ENCODE peak calls at places on chromosomes 2 and 18, in six cellular contexts. E, I, D, A, R and J are unnamed samples. For H3K4me1, the result is how much of the 10 kb centered on the place peaks cover.

GRCh38 chr2:20148841-20149702 is 75.9 kb downstream of the SDC1 start:
- DNase-seq in D (no peak), E (peak), I (no peak), A (no peak), R (no peak), J (no peak)

GRCh38 chr2:46802665-46803550 is 112.7 kb downstream of the MCFD2 start:
- DNase-seq in A (no peak), R (no peak), I (no peak), D (no peak), E (no peak), J (no peak)

GRCh38 chr2:100799701-100800100 is 20.2 kb upstream of the NPAS2 start:
- DNase-seq in E (no peak), I (no peak), A (no peak), D (no peak), R (no peak), J (no peak)

GRCh38 chr18:79454034-79454735 is 58.5 kb downstream of the NFATC1 start:
- DNase-seq in I (no peak), D (peak), R (peak), E (no peak), A (peak), J (no peak)

GRCh38 chr18:45962461-45962860 is 4.7 kb downstream of the EPG5 start:
- DNase-seq in I (no peak), R (no peak), E (no peak), D (no peak), A (no peak), J (no peak)

GRCh38 chr18:75167759-75168211 is 41.2 kb downstream of the PTGR3 start:
- DNase-seq in D (peak), E (no peak), R (peak), I (no peak), A (peak), J (no peak)

GRCh38 chr2:23687214-23687613 is 239.7 kb downstream of the ATAD2B start:
- DNase-seq in E (no peak), R (no peak), D (no peak), I (no peak), A (no peak), J (no peak)

GRCh38 chr2:215843579-215843978 is 169.8 kb downstream of the MREG start:
- DNase-seq in R (peak), I (peak), D (peak), A (peak), E (no peak), J (no peak)

GRCh38 chr2:198096007-198096406 is 291.6 kb downstream of the PLCL1 start:
- DNase-seq in I (no peak), A (no peak), R (no peak), E (no peak), D (no peak), J (no peak)

GRCh38 chr2:241929551-241930490 is 60.3 kb downstream of the RTP5 start:
- DNase-seq in I (no peak), A (no peak), E (no peak), D (no peak), R (no peak), J (no peak)
- H3K4me1 ChIP-seq in I (under half), A (under half), E (under half), D (under half), R (under half), J (under half)

GRCh38 chr18:49024408-49024807 is 73.6 kb upstream of the SMAD7 start:
- DNase-seq in E (no peak), D (peak), A (no peak), I (no peak), R (no peak), J (peak)

GRCh38 chr18:49026501-49027378 is 76.0 kb upstream of the SMAD7 start:
- DNase-seq in I (no peak), D (peak), R (no peak), A (no peak), E (no peak), J (peak)

GRCh38 chr18:49024808-49025361 is 74.1 kb upstream of the SMAD7 start:
- DNase-seq in I (no peak), E (no peak), A (no peak), D (peak), R (no peak), J (peak)

GRCh38 chr18:49025767-49026500 is 75.2 kb upstream of the SMAD7 start:
- DNase-seq in A (no peak), D (peak), E (no peak), R (no peak), I (no peak), J (no peak)

GRCh38 chr18:49025426-49025766 is 74.6 kb upstream of the SMAD7 start:
- DNase-seq in A (no peak), E (no peak), I (no peak), D (no peak), R (no peak), J (no peak)
- H3K4me1 ChIP-seq in A (under half), E (under half), I (under half), D (under half), R (under half), J (under half)

GRCh38 chr18:37540424-37541121 is 25.0 kb downstream of the CELF4 start:
- DNase-seq in R (no peak), I (no peak), D (no peak), A (no peak), E (no peak), J (no peak)
- H3K4me1 ChIP-seq in R (under half), I (under half), D (under half), A (under half), E (under half), J (under half)

DNA sequence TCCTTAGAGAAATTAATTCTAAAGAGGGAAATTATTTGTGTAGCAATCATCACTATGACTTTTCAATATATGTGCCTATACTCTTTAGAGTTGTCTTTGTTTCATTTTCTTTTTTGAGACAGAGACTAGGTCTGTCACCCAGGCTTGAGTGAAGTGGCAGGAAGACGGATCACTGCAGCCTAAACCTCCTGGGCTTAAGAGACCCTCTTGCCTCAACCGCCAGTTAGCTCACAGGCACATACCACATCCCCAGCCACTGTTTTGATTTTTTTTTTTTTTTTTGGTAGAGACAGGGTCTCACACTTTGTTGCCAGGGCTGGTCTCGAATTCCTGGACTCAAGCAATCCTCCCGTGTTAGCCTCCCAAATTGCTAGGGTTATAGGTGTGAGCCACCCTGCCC is 12.4 kb downstream of the YWHAQ start:
- DNase-seq in D (no peak), R (no peak), A (no peak), I (no peak), E (no peak), J (no peak)
- H3K4me1 ChIP-seq in D (under half), R (under half), A (under half), I (half or more), E (under half), J (under half)

DNA sequence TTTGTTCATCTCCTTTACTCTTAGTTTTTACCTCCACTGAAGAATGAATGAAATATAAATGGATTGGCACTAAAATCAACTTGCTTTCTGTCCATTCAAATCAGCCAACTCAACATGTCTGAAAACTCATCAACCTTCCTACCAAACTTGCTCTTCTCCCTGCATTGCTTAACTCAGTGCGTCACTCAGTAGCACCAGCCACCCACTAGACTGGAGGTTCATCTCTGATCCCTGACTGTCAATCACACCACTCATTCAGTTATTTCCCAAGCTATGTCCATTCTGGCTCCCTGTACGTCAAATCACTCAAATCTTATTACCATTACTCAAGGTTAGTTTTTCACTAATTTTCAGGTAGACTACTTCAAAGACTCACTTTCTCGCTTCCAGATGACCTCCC is 75.3 kb upstream of the RBMS1 start:
- DNase-seq in E (no peak), D (no peak), A (no peak), R (no peak), I (no peak), J (no peak)
- H3K4me1 ChIP-seq in E (under half), D (under half), A (under half), R (under half), I (under half), J (under half)

GRCh38 chr2:231643494-231643888 is 50.8 kb downstream of the TEX44 start:
- DNase-seq in R (no peak), E (no peak), I (no peak), D (no peak), A (no peak), J (no peak)
- H3K4me1 ChIP-seq in R (under half), E (under half), I (under half), D (half or more), A (under half), J (under half)

DNA sequence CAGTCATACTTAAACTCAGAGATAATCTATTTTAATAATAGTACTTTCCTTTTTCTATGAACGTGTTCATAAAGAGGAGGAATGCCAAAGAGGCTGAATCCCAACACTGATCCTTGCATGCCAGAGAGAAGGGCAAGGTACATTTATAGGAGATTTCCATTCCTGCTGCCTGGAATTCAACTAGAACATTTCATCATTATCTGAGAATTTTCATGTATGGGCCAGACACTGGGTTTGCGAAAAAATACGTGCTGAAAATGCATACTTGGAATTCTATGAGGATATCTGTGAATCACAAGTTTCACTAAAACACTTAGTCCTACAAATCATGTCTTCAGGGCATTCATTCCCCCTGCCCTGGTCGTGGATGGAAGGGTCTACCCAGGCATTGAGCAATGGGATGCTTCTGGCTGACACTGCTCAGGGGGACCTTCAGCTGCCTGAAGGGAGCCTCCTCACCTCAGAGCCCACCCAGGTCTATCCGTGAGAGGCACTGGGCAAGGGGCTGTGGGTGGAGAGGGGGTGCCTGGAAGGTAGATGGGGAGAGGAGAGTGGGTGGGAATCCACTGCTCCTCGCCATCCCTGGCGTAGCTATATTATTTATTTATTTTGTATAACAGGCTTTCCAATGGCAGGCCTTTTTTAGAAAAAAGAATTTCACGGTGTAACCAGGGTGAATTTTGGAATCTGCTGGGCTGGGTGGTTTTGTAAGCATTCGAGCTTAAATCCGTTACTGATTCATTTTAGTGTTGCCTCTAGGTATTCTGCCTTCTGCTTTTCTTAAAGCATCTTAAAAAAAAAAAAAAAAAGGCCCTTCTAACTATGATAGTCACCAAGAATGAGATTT is 560.7 kb upstream of the ID2 start:
- DNase-seq in I (no peak), D (no peak), R (no peak), A (no peak), E (no peak), J (no peak)
- H3K4me1 ChIP-seq in I (under half), D (under half), R (under half), A (under half), E (under half), J (under half)

GRCh38 chr18:49050462-49050861 is 99.7 kb upstream of the SMAD7 start:
- DNase-seq in I (no peak), A (no peak), R (no peak), D (no peak), E (no peak), J (no peak)

GRCh38 chr18:49046125-49046524 is 95.4 kb upstream of the SMAD7 start:
- DNase-seq in I (no peak), A (no peak), R (no peak), D (no peak), E (no peak), J (no peak)

GRCh38 chr18:49047540-49047939 is 96.8 kb upstream of the SMAD7 start:
- DNase-seq in D (no peak), I (no peak), A (no peak), E (peak), R (no peak), J (peak)

GRCh38 chr18:49045585-49045984 is 94.8 kb upstream of the SMAD7 start:
- DNase-seq in D (no peak), R (no peak), A (no peak), I (no peak), E (peak), J (no peak)

GRCh38 chr18:49048361-49048760 is 97.6 kb upstream of the SMAD7 start:
- DNase-seq in R (no peak), E (no peak), A (no peak), I (no peak), D (no peak), J (no peak)
- H3K4me1 ChIP-seq in R (under half), E (under half), A (under half), I (under half), D (under half), J (under half)